ENCODE peak calls at places on chromosomes 13 and 19, in six cellular contexts. One of them, this sample, is unnamed.
A peak's percentile ranks its signal among the peaks of the same experiment; 100 is the strongest.

GRCh38 chr19:30334841-30335240 is 37.3 kb upstream of the ZNF536 start:
- DNase-seq in fibroblast of lung: no peak
- DNase-seq in IMR-90: no peak
- DNase-seq in upper lobe of left lung: no peak
- DNase-seq in cardiac muscle cell: no peak
- DNase-seq in heart right ventricle: no peak
- DNase-seq in this sample: no peak

GRCh38 chr19:34667349-34668076 is 9.4 kb downstream of the SCGB2B2 start:
- DNase-seq in fibroblast of lung: peak; percentile 18
- DNase-seq in IMR-90: peak; percentile 27
- DNase-seq in upper lobe of left lung: peak; percentile 62
- DNase-seq in cardiac muscle cell: no peak
- DNase-seq in heart right ventricle: no peak
- DNase-seq in this sample: peak; percentile 75

GRCh38 chr13:31174018-31174417 is 12.3 kb upstream of the HSPH1 start:
- DNase-seq in fibroblast of lung: peak; percentile 33
- DNase-seq in IMR-90: peak; percentile 77
- DNase-seq in upper lobe of left lung: no peak
- DNase-seq in cardiac muscle cell: no peak
- DNase-seq in heart right ventricle: no peak
- DNase-seq in this sample: no peak

GRCh38 chr13:32087955-32088747 is 56.6 kb downstream of the FRY start:
- DNase-seq in fibroblast of lung: peak; percentile 32
- DNase-seq in IMR-90: peak; percentile 75
- DNase-seq in upper lobe of left lung: no peak
- DNase-seq in cardiac muscle cell: no peak
- DNase-seq in heart right ventricle: no peak
- DNase-seq in this sample: no peak

GRCh38 chr13:75357576-75358295 is 124.2 kb downstream of the TBC1D4 start:
- DNase-seq in fibroblast of lung: peak; percentile 66
- DNase-seq in IMR-90: peak; percentile 68
- DNase-seq in upper lobe of left lung: no peak
- DNase-seq in cardiac muscle cell: peak; percentile 37
- DNase-seq in heart right ventricle: no peak
- DNase-seq in this sample: peak; percentile 58

GRCh38 chr19:2260341-2260751 is 4.1 kb upstream of the JSRP1 start:
- DNase-seq in fibroblast of lung: peak; percentile 53
- DNase-seq in IMR-90: no peak
- DNase-seq in upper lobe of left lung: no peak
- DNase-seq in cardiac muscle cell: no peak
- DNase-seq in heart right ventricle: no peak
- DNase-seq in this sample: no peak

GRCh38 chr19:50964266-50964665 is 5.1 kb downstream of the KLK6 start:
- DNase-seq in fibroblast of lung: no peak
- DNase-seq in IMR-90: no peak
- DNase-seq in upper lobe of left lung: no peak
- DNase-seq in cardiac muscle cell: no peak
- DNase-seq in heart right ventricle: no peak
- DNase-seq in this sample: no peak

GRCh38 chr19:48400018-48400742 is 6.7 kb downstream of the GRIN2D start:
- DNase-seq in fibroblast of lung: peak; percentile 76
- DNase-seq in IMR-90: peak; percentile 55
- DNase-seq in upper lobe of left lung: no peak
- DNase-seq in cardiac muscle cell: peak; percentile 58
- DNase-seq in heart right ventricle: peak; percentile 62
- DNase-seq in this sample: no peak

GRCh38 chr19:15251749-15252397 is 19.6 kb upstream of the EPHX3 start:
- DNase-seq in fibroblast of lung: peak; percentile 93
- DNase-seq in IMR-90: peak; percentile 96
- DNase-seq in upper lobe of left lung: no peak
- DNase-seq in cardiac muscle cell: peak; percentile 73
- DNase-seq in heart right ventricle: peak; percentile 83
- DNase-seq in this sample: no peak

GRCh38 chr19:10120538-10121198 is 969 bp upstream of the EIF3G start:
- DNase-seq in fibroblast of lung: peak; percentile 88
- DNase-seq in IMR-90: peak; percentile 92
- DNase-seq in upper lobe of left lung: no peak
- DNase-seq in cardiac muscle cell: no peak
- DNase-seq in heart right ventricle: no peak
- DNase-seq in this sample: no peak

GRCh38 chr19:11321206-11322126 is 18.0 kb downstream of the RAB3D start:
- DNase-seq in fibroblast of lung: no peak
- DNase-seq in IMR-90: no peak
- DNase-seq in upper lobe of left lung: no peak
- DNase-seq in cardiac muscle cell: no peak
- DNase-seq in heart right ventricle: no peak
- DNase-seq in this sample: no peak
- TF ChIP-seq CTCF in fibroblast of lung: no peak
- TF ChIP-seq CTCF in IMR-90: no peak
- TF ChIP-seq CTCF in upper lobe of left lung: no peak
- TF ChIP-seq CTCF in cardiac muscle cell: no peak
- TF ChIP-seq CTCF in heart right ventricle: no peak
- TF ChIP-seq CTCF in this sample: no peak

GRCh38 chr19:5666921-5667610 is 13.2 kb downstream of the MICOS13 start:
- DNase-seq in fibroblast of lung: no peak
- DNase-seq in IMR-90: no peak
- DNase-seq in upper lobe of left lung: no peak
- DNase-seq in cardiac muscle cell: no peak
- DNase-seq in heart right ventricle: no peak
- DNase-seq in this sample: no peak

GRCh38 chr19:5665781-5666513 is 14.4 kb downstream of the MICOS13 start:
- DNase-seq in fibroblast of lung: peak; percentile 58
- DNase-seq in IMR-90: peak; percentile 84
- DNase-seq in upper lobe of left lung: no peak
- DNase-seq in cardiac muscle cell: no peak
- DNase-seq in heart right ventricle: no peak
- DNase-seq in this sample: no peak

GRCh38 chr19:5671600-5671999 is 8.7 kb downstream of the MICOS13 start:
- DNase-seq in fibroblast of lung: no peak
- DNase-seq in IMR-90: no peak
- DNase-seq in upper lobe of left lung: no peak
- DNase-seq in cardiac muscle cell: no peak
- DNase-seq in heart right ventricle: no peak
- DNase-seq in this sample: no peak

GRCh38 chr19:5672708-5673459 is 7.4 kb downstream of the MICOS13 start:
- DNase-seq in fibroblast of lung: no peak
- DNase-seq in IMR-90: no peak
- DNase-seq in upper lobe of left lung: no peak
- DNase-seq in cardiac muscle cell: no peak
- DNase-seq in heart right ventricle: no peak
- DNase-seq in this sample: no peak

DNA sequence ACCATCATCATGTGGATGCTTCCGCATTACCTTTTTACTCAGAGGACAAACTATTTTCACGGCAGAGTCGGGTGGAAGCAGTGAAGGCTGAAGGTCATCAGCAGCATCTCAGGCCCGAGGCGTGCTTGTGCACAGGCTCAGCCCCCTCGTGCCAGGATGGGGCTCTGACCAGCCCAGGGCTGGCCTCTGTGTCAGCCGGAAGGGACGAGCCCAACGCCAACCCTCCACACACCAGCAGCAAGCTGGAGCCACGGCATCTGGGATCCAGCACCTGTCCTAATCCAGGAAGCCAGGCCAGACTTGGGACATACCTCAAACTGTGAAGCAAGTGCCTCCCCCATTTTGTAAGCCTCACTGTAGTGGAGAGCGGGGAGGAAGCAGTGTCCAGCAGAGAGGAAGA is 11.1 kb downstream of the MICOS13 start:
- DNase-seq in fibroblast of lung: no peak
- DNase-seq in IMR-90: no peak
- DNase-seq in upper lobe of left lung: no peak
- DNase-seq in cardiac muscle cell: no peak
- DNase-seq in heart right ventricle: no peak
- DNase-seq in this sample: no peak
- H3K36me3 ChIP-seq in fibroblast of lung: peaks cover 30% of the 10 kb centered on the region
- H3K36me3 ChIP-seq in IMR-90: peaks cover 56% of the 10 kb centered on the region
- H3K36me3 ChIP-seq in upper lobe of left lung: peaks cover 42% of the 10 kb centered on the region
- H3K36me3 ChIP-seq in cardiac muscle cell: peaks cover 36% of the 10 kb centered on the region
- H3K36me3 ChIP-seq in heart right ventricle: peaks cover 58% of the 10 kb centered on the region
- H3K36me3 ChIP-seq in this sample: peaks cover 69% of the 10 kb centered on the region

DNA sequence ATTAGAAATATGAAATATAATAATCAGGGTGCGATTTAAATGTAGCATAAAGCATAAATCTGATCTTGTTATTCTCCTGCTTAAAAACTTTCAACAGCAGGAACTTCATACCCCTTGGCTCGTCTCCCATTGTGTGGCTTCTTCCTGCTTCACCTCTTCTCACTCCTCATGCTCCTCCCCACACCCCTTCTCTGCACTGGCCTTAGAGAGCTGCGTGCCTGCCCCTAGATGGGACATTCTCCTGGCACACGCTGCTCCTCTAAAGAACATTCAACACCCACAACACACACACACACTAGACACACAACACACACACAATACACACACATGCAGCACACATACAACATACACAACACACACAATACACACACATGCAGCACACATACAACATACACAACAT is 104.6 kb upstream of the RAP2A start:
- DNase-seq in fibroblast of lung: peak; percentile 47
- DNase-seq in IMR-90: peak; percentile 44
- DNase-seq in upper lobe of left lung: no peak
- DNase-seq in cardiac muscle cell: no peak
- DNase-seq in heart right ventricle: no peak
- DNase-seq in this sample: no peak
- H3K4me3 ChIP-seq in fibroblast of lung: no peak overlapping the region
- H3K4me3 ChIP-seq in IMR-90: no peak overlapping the region
- H3K4me3 ChIP-seq in upper lobe of left lung: no peak overlapping the region
- H3K4me3 ChIP-seq in cardiac muscle cell: no peak overlapping the region
- H3K4me3 ChIP-seq in heart right ventricle: no peak overlapping the region
- H3K4me3 ChIP-seq in this sample: no peak overlapping the region

GRCh38 chr13:79997244-79997643 is 343.7 kb downstream of the SPRY2 start:
- DNase-seq in fibroblast of lung: no peak
- DNase-seq in IMR-90: peak; percentile 15
- DNase-seq in upper lobe of left lung: no peak
- DNase-seq in cardiac muscle cell: no peak
- DNase-seq in heart right ventricle: no peak
- DNase-seq in this sample: no peak

GRCh38 chr13:79999601-80000000 is 341.3 kb downstream of the SPRY2 start:
- DNase-seq in fibroblast of lung: no peak
- DNase-seq in IMR-90: peak; percentile 15
- DNase-seq in upper lobe of left lung: no peak
- DNase-seq in cardiac muscle cell: no peak
- DNase-seq in heart right ventricle: no peak
- DNase-seq in this sample: no peak

GRCh38 chr13:79995334-79995733 is 345.6 kb downstream of the SPRY2 start:
- DNase-seq in fibroblast of lung: peak; percentile 95
- DNase-seq in IMR-90: peak; percentile 85
- DNase-seq in upper lobe of left lung: no peak
- DNase-seq in cardiac muscle cell: no peak
- DNase-seq in heart right ventricle: no peak
- DNase-seq in this sample: no peak

GRCh38 chr13:80000679-80001509 is 340.0 kb downstream of the SPRY2 start:
- DNase-seq in fibroblast of lung: peak; percentile 32
- DNase-seq in IMR-90: no peak
- DNase-seq in upper lobe of left lung: no peak
- DNase-seq in cardiac muscle cell: no peak
- DNase-seq in heart right ventricle: no peak
- DNase-seq in this sample: no peak

DNA sequence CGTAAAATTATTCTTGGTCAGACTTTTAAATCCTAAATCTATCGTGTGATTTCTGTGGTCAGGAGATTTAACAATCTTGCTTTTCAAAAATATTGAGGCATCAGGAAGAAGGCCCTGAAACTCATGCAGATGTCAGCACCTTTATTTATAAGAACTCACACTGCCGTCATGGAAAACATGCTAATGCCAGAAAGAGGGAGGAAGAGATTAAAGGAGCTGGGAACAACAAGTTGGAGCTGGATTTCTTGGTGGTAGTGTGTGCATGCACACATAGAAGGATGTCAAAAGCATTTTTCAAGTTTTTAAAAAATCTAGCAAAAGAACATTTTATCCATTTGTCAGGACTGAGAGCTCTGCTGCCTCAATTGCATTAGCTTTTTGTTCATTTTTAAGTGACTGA is 342.5 kb downstream of the SPRY2 start:
- DNase-seq in fibroblast of lung: no peak
- DNase-seq in IMR-90: no peak
- DNase-seq in upper lobe of left lung: no peak
- DNase-seq in cardiac muscle cell: no peak
- DNase-seq in heart right ventricle: no peak
- DNase-seq in this sample: no peak
- TF ChIP-seq CTCF in fibroblast of lung: no peak
- TF ChIP-seq CTCF in IMR-90: no peak
- TF ChIP-seq CTCF in upper lobe of left lung: no peak
- TF ChIP-seq CTCF in cardiac muscle cell: no peak
- TF ChIP-seq CTCF in heart right ventricle: no peak
- TF ChIP-seq CTCF in this sample: no peak

DNA sequence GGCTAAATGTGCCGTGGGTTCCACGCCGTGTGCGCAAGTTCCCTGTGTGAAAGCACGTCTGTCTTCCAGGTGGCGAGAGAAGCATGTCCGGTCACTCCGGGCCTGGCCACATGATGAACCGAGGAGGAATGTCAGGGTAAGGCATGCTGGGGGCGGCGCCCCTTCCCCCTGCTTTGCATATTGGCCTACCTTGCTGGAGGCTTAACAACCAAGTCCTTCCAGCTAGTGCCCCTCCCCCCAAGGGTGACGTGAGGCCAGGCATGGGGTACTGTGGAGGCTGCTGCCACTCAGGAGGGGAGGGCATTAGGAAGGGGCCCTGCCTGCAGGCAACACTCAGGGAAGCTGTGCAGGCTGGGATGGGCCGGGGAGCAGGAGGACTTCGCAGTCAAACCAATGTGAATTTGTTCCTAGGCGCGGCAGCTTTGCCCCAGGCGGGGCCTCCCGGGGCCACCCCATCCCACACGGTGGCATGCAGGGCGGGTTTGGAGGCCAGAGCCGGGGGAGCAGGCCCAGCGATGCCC is 12.5 kb downstream of the MICOS13 start:
- DNase-seq in fibroblast of lung: no peak
- DNase-seq in IMR-90: no peak
- DNase-seq in upper lobe of left lung: no peak
- DNase-seq in cardiac muscle cell: no peak
- DNase-seq in heart right ventricle: no peak
- DNase-seq in this sample: no peak
- H3K36me3 ChIP-seq in fibroblast of lung: peaks cover 36% of the 10 kb centered on the region
- H3K36me3 ChIP-seq in IMR-90: peaks cover 66% of the 10 kb centered on the region
- H3K36me3 ChIP-seq in upper lobe of left lung: peaks cover 56% of the 10 kb centered on the region
- H3K36me3 ChIP-seq in cardiac muscle cell: peaks cover 49% of the 10 kb centered on the region
- H3K36me3 ChIP-seq in heart right ventricle: peaks cover 72% of the 10 kb centered on the region
- H3K36me3 ChIP-seq in this sample: peaks cover 83% of the 10 kb centered on the region

DNA sequence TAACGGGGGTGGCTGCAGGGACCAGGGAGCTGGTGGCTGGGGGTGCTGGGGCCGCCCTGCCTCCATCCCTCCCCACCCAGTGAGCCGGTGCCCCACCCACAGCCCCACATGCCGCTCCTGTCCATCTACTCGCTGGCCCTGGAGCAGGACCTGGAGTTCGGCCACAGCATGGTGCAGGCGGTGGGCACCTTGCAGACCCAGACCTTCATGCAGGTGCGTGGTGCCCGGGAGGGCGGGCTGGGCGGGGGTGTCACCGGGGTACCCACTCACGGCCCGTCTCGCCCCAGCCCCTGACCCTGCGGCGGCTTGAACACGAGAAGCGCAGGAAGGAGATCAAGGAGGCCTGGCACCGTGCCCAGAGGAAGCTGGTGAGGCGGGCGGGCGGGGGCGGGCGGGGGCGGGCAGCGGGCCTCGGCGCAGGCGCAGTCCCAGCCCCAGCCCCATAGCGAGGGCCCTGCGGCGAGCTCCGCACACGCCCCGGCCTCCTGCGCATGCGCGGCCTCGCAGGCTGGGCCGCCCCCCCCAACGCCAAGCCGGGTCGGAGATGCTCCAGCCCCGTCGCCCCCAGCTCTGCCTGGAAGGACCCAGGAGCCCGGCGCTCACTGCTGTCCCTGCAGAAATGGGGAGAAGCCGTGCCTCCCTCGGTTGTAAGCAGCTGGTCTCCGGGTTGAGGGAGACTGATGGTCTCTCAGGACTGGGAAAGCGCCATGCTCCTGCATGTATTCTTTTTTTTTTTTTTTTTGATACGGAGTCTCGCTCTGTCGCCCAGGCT is 7.7 kb downstream of the ARHGAP45 start:
- DNase-seq in fibroblast of lung: no peak
- DNase-seq in IMR-90: no peak
- DNase-seq in upper lobe of left lung: peak; percentile 94
- DNase-seq in cardiac muscle cell: no peak
- DNase-seq in heart right ventricle: peak; percentile 85
- DNase-seq in this sample: peak; percentile 97
- H3K4me3 ChIP-seq in fibroblast of lung: peak overlapping the region; percentile 37
- H3K4me3 ChIP-seq in IMR-90: peak overlapping the region; percentile 29
- H3K4me3 ChIP-seq in upper lobe of left lung: peak overlapping the region; percentile 39
- H3K4me3 ChIP-seq in cardiac muscle cell: no peak overlapping the region
- H3K4me3 ChIP-seq in heart right ventricle: no peak overlapping the region
- H3K4me3 ChIP-seq in this sample: peak overlapping the region; percentile 28